ENCODE peak calls at places on chromosome X, in seven cellular contexts. V, C, W, H, G, S and M are unnamed samples.

GRCh38 chrX:71950066-71950465 is 39.4 kb downstream of the NHSL2 start:
- DNase-seq in V (no peak), C (no peak), W (no peak), H (no peak), G (no peak), S (no peak), M (no peak)

GRCh38 chrX:11470231-11470630 is 177.0 kb downstream of the AMELX start:
- DNase-seq in V (no peak), C (no peak), W (no peak), H (no peak), G (no peak), S (no peak), M (no peak)

GRCh38 chrX:74015379-74016019 is 288.5 kb upstream of the ZCCHC13 start:
- DNase-seq in V (peak), C (peak), W (peak), H (peak), G (peak), S (peak), M (peak)

GRCh38 chrX:39491548-39492297 is 606.0 kb downstream of the BCOR start:
- DNase-seq in V (no peak), C (no peak), W (peak), H (peak), G (no peak), S (no peak), M (no peak)

GRCh38 chrX:102067966-102068723 is 57.3 kb upstream of the TCEAL2 start:
- DNase-seq in V (no peak), C (no peak), W (no peak), H (peak), G (peak), S (peak), M (peak)

GRCh38 chrX:18543738-18544137 is 118.3 kb downstream of the CDKL5 start:
- DNase-seq in V (no peak), C (no peak), W (no peak), H (no peak), G (no peak), S (no peak), M (no peak)

GRCh38 chrX:69158166-69159040 is 6.8 kb downstream of the PJA1 start:
- DNase-seq in V (no peak), C (no peak), W (peak), H (no peak), G (peak), S (peak), M (peak)

GRCh38 chrX:71618303-71618721 is at the start of gene CXCR3:
- DNase-seq in V (no peak), C (no peak), W (no peak), H (peak), G (no peak), S (no peak), M (no peak)

GRCh38 chrX:152896450-152896849 is 1.4 kb upstream of the ZNF185 start:
- DNase-seq in V (no peak), C (peak), W (no peak), H (no peak), G (no peak), S (no peak), M (peak)

GRCh38 chrX:152821145-152821765 is 9.3 kb downstream of the CETN2 start:
- DNase-seq in V (peak), C (peak), W (peak), H (no peak), G (peak), S (peak), M (no peak)

GRCh38 chrX:48897157-48897620 is 379 bp downstream of the TIMM17B start:
- DNase-seq in V (peak), C (peak), W (peak), H (no peak), G (peak), S (peak), M (no peak)

GRCh38 chrX:115690554-115691216 is 129.7 kb downstream of the PLS3 start:
- DNase-seq in V (peak), C (peak), W (peak), H (peak), G (peak), S (peak), M (peak)

GRCh38 chrX:39445336-39445735 is 644.1 kb downstream of the MID1IP1 start:
- DNase-seq in V (peak), C (no peak), W (peak), H (no peak), G (no peak), S (no peak), M (no peak)

GRCh38 chrX:106170318-106170717 is 2.2 kb downstream of the PWWP3B start:
- DNase-seq in V (no peak), C (peak), W (no peak), H (no peak), G (no peak), S (peak), M (no peak)

GRCh38 chrX:125203737-125204578 is 115.7 kb upstream of the TEX13C start:
- DNase-seq in V (no peak), C (no peak), W (no peak), H (no peak), G (no peak), S (peak), M (no peak)

GRCh38 chrX:41265615-41266014 is 68.3 kb upstream of the DDX3X start:
- DNase-seq in V (no peak), C (no peak), W (no peak), H (no peak), G (no peak), S (no peak), M (no peak)

GRCh38 chrX:54481751-54482150 is 14.3 kb downstream of the FGD1 start:
- DNase-seq in V (no peak), C (no peak), W (peak), H (no peak), G (no peak), S (peak), M (no peak)

GRCh38 chrX:53681661-53682060 is 4.9 kb downstream of the HUWE1 start:
- DNase-seq in V (no peak), C (no peak), W (no peak), H (no peak), G (no peak), S (no peak), M (no peak)

GRCh38 chrX:19670321-19670750 is 155.0 kb upstream of the MAP3K15 start:
- DNase-seq in V (no peak), C (no peak), W (no peak), H (no peak), G (peak), S (no peak), M (no peak)

GRCh38 chrX:9188117-9188516 is 154.2 kb upstream of the FAM9B start:
- DNase-seq in V (no peak), C (no peak), W (no peak), H (no peak), G (no peak), S (peak), M (no peak)

GRCh38 chrX:51459125-51459524 is 37.3 kb downstream of the NUDT11 start:
- DNase-seq in V (no peak), C (peak), W (no peak), H (no peak), G (peak), S (no peak), M (no peak)

GRCh38 chrX:77275392-77275791 is 171.8 kb upstream of the FGF16 start:
- DNase-seq in V (no peak), C (no peak), W (no peak), H (no peak), G (no peak), S (no peak), M (no peak)

GRCh38 chrX:47927212-47927611 is 76.6 kb downstream of the ZNF182 start:
- DNase-seq in V (no peak), C (no peak), W (no peak), H (no peak), G (no peak), S (no peak), M (no peak)

GRCh38 chrX:332916-333610 is 14.5 kb upstream of the GTPBP6 start:
- DNase-seq in V (no peak), C (no peak), W (no peak), H (no peak), G (no peak), S (no peak), M (no peak)

GRCh38 chrX:71911023-71911730 is 532 bp downstream of the NHSL2 start:
- DNase-seq in V (peak), C (no peak), W (no peak), H (no peak), G (no peak), S (peak), M (no peak)

GRCh38 chrX:42396136-42396535 is 381.8 kb downstream of the PPP1R2C start:
- DNase-seq in V (no peak), C (no peak), W (no peak), H (no peak), G (no peak), S (no peak), M (no peak)

GRCh38 chrX:24838624-24839023 is 144.9 kb downstream of the POLA1 start:
- DNase-seq in V (no peak), C (no peak), W (peak), H (peak), G (no peak), S (peak), M (no peak)

GRCh38 chrX:111348363-111348927 is 63.5 kb downstream of the DCX start:
- DNase-seq in V (no peak), C (no peak), W (no peak), H (no peak), G (no peak), S (no peak), M (no peak)

GRCh38 chrX:143058096-143058495 is 32.4 kb downstream of the SPANXN4 start:
- DNase-seq in V (no peak), C (no peak), W (no peak), H (no peak), G (no peak), S (no peak), M (no peak)

GRCh38 chrX:118226060-118226428 is 109.4 kb upstream of the KLHL13 start:
- DNase-seq in V (no peak), C (no peak), W (no peak), H (peak), G (peak), S (peak), M (peak)

GRCh38 chrX:8341814-8342590 is 122.6 kb upstream of the VCX3B start:
- DNase-seq in V (no peak), C (no peak), W (no peak), H (no peak), G (no peak), S (no peak), M (no peak)

GRCh38 chrX:69229436-69229835 is 64.2 kb upstream of the PJA1 start:
- DNase-seq in V (no peak), C (no peak), W (no peak), H (no peak), G (no peak), S (no peak), M (no peak)

GRCh38 chrX:133923113-133923512 is 62.3 kb downstream of the GPC3 start:
- DNase-seq in V (no peak), C (no peak), W (no peak), H (no peak), G (no peak), S (no peak), M (no peak)

GRCh38 chrX:133921084-133921483 is 64.3 kb downstream of the GPC3 start:
- DNase-seq in V (no peak), C (no peak), W (no peak), H (no peak), G (no peak), S (no peak), M (no peak)

GRCh38 chrX:133921764-133922389 is 63.5 kb downstream of the GPC3 start:
- DNase-seq in V (peak), C (peak), W (peak), H (no peak), G (peak), S (peak), M (peak)

GRCh38 chrX:133923548-133923947 is 61.8 kb downstream of the GPC3 start:
- DNase-seq in V (no peak), C (no peak), W (no peak), H (no peak), G (no peak), S (peak), M (no peak)

GRCh38 chrX:133922390-133922772 is 63.0 kb downstream of the GPC3 start:
- DNase-seq in V (no peak), C (no peak), W (no peak), H (no peak), G (no peak), S (no peak), M (no peak)
- TF ChIP-seq SIN3A in V (no peak), C (no peak), W (no peak), H (no peak), G (no peak), S (no peak), M (no peak)

GRCh38 chrX:107451754-107452153 is 2.3 kb downstream of the FRMPD3 start:
- DNase-seq in V (peak), C (no peak), W (no peak), H (no peak), G (no peak), S (no peak), M (no peak)

GRCh38 chrX:107447642-107448041 is 1.8 kb upstream of the FRMPD3 start:
- DNase-seq in V (no peak), C (no peak), W (no peak), H (no peak), G (no peak), S (no peak), M (no peak)

GRCh38 chrX:107449490-107450175 is at the start of gene FRMPD3:
- DNase-seq in V (no peak), C (no peak), W (no peak), H (no peak), G (no peak), S (peak), M (no peak)

GRCh38 chrX:107450823-107451509 is 1.5 kb downstream of the FRMPD3 start:
- DNase-seq in V (peak), C (no peak), W (peak), H (no peak), G (no peak), S (no peak), M (no peak)

GRCh38 chrX:107448625-107449468 is 605 bp upstream of the FRMPD3 start:
- DNase-seq in V (peak), C (no peak), W (no peak), H (no peak), G (no peak), S (peak), M (no peak)
- H3K4me3 ChIP-seq in V (peak), C (peak), W (no peak), H (no peak), G (no peak), S (peak), M (peak)

GRCh38 chrX:154486052-154486395 is 391 bp downstream of the UBL4A start:
- DNase-seq in V (peak), C (no peak), W (peak), H (no peak), G (no peak), S (peak), M (no peak)
- TF ChIP-seq SIN3A in V (no peak), C (no peak), W (no peak), H (no peak), G (no peak), S (no peak), M (no peak)

DNA sequence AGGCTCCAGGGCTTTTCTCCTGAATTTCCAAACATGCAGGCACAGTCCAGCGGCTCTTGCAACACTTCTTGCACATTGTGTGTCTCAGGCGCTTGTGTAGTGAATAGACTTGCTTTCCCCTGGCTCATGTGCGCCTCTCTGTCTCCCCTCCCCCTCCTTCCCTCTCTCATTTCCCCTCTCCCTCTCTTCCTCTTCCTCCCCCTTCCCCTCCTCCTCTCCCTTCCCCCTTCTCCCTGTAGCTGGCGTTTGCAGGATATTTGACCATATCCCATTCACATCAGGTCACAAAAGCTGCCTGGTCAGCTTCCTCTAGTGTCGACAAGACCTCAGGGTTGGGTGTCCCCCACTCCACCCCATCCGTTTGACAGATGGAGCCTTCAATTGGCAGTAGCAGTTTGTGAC is 2.4 kb downstream of the CHST7 start:
- DNase-seq in V (no peak), C (no peak), W (no peak), H (no peak), G (peak), S (no peak), M (no peak)
- H3K4me3 ChIP-seq in V (peak), C (no peak), W (no peak), H (peak), G (peak), S (peak), M (peak)

DNA sequence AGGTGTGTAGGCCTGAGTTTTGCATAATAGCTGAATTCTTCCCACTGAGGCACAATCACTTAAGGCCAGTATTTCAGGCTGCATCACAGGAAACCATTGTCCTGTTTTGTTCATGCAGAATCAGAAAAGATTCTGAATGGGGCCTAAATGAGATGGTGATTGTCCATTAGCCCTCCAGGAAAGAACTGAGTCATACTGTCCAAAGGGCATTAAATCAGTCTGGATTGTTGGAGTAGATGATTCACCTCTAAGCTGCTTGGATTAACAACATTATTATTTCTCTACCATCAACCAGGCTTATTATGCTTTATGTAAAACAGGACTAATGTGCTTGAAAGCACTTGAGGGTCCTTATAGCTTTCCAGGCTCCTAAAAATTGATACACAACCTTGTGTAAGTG is 36.2 kb downstream of the CT47B1 start:
- DNase-seq in V (no peak), C (no peak), W (no peak), H (no peak), G (no peak), S (no peak), M (no peak)
- TF ChIP-seq SIN3A in V (no peak), C (no peak), W (no peak), H (no peak), G (no peak), S (no peak), M (no peak)

DNA sequence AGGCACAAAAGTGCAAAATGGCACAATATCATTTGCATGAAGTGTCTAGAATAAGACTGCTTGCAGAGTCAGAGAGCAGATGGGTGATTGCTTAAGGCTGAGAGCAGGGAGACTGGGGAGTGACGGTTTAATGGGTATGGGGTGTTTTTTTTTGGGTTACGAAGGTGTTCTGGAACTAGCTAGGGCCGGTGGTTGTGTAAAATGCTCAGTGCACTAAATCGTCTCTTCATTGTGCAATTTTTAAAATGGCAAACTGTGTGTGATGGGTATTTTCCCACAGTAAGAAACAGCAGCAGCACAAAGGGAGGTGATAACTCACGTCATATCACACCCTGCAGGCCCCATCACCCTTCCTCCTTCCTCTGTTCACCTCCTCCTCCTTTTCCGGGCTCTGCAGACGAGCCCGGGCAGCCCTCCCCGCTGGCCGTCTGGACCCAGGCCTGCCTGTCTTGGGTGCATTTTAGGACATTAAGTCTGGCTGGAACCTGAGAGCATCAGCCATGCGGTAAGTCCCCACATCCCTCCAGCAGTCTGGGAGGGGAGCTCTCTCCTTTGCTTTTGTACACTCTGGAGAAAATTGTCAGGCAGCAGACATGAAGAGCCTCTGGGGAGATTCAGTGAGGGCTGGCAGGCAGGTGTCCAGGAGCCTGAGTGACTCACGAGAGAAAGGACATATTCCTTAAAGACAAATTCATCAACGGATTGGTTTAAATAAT is 42.7 kb downstream of the ASMT start:
- DNase-seq in V (no peak), C (no peak), W (no peak), H (peak), G (no peak), S (no peak), M (no peak)
- H3K4me3 ChIP-seq in V (no peak), C (no peak), W (no peak), H (peak), G (no peak), S (no peak), M (no peak)